ENCODE peak calls at places on chromosomes 13 and 19, in nine cellular contexts. G is lung; B is uterus; Y is CD8-positive, alpha-beta memory T cell; R is mesendoderm; J is testis; F is left lung; K is mammary epithelial cell; W is OCI-LY7. O is an unnamed sample.

GRCh38 chr13:104900186-104900817 is 1635.2 kb downstream of the EFNB2 start:
- DNase-seq in Y (no peak), F (no peak), R (no peak), J (no peak), G (no peak), B (no peak), W (no peak), K (no peak), O (no peak)

GRCh38 chr19:16293133-16294085 is 31.2 kb upstream of the KLF2 start:
- DNase-seq in R (no peak), Y (no peak), B (peak; percentile 98), G (peak; percentile 71), J (peak; percentile 92), K (no peak), W (no peak), F (peak; percentile 53), O (peak; percentile 74)

GRCh38 chr19:23949611-23950010 is 34.9 kb downstream of the ZNF726 start:
- DNase-seq in J (no peak), B (no peak), W (no peak), K (no peak), F (no peak), G (no peak), Y (no peak), R (no peak), O (no peak)

GRCh38 chr19:48810151-48810550 is 678 bp downstream of the BCAT2 start:
- DNase-seq in F (no peak), G (no peak), K (no peak), J (no peak), W (peak; percentile 52), Y (no peak), B (no peak), R (no peak), O (no peak)

GRCh38 chr13:51995677-51996551 is 15.3 kb downstream of the ATP7B start:
- DNase-seq in B (no peak), F (peak; percentile 41), G (peak; percentile 35), R (peak; percentile 44), J (no peak), Y (no peak), K (peak; percentile 37), W (no peak), O (no peak)

GRCh38 chr13:93227280-93227905 is 786 bp downstream of the GPC6 start:
- DNase-seq in G (no peak), R (peak; percentile 80), Y (no peak), K (peak; percentile 81), J (peak; percentile 33), B (no peak), W (no peak), F (no peak), O (peak; percentile 55)

GRCh38 chr19:11624064-11624463 is 26.8 kb downstream of the ZNF627 start:
- DNase-seq in J (no peak), K (peak; percentile 28), B (no peak), W (no peak), F (no peak), R (no peak), Y (no peak), G (no peak), O (no peak)

GRCh38 chr13:110448230-110448629 is 113.3 kb downstream of the RAB20 start:
- DNase-seq in K (peak; percentile 81), Y (no peak), R (peak; percentile 68), J (no peak), B (no peak), W (no peak), G (no peak), F (no peak), O (no peak)

GRCh38 chr19:57664269-57665127 is 4.2 kb upstream of the ZSCAN4 start:
- DNase-seq in G (peak; percentile 29), K (peak; percentile 39), B (peak; percentile 24), Y (no peak), R (peak; percentile 59), F (peak; percentile 42), J (peak; percentile 79), W (no peak), O (peak; percentile 83)

GRCh38 chr19:41774515-41774980 is 19.2 kb downstream of the CEACAM6 start:
- DNase-seq in J (no peak), R (no peak), F (peak; percentile 77), W (no peak), Y (peak; percentile 46), K (peak; percentile 96), B (no peak), G (peak; percentile 73), O (no peak)

GRCh38 chr13:24097064-24097463 is 63.5 kb upstream of the SPATA13 start:
- DNase-seq in K (no peak), W (no peak), J (no peak), F (no peak), G (no peak), R (no peak), B (no peak), Y (no peak), O (no peak)

GRCh38 chr13:50589651-50590054 is 253.8 kb downstream of the DLEU7 start:
- DNase-seq in K (peak; percentile 77), W (no peak), R (no peak), Y (no peak), B (peak; percentile 46), G (no peak), F (no peak), J (no peak), O (no peak)

GRCh38 chr13:60165391-60166099 is 1.8 kb upstream of the DIAPH3 start:
- DNase-seq in B (no peak), Y (no peak), F (no peak), J (no peak), G (no peak), K (no peak), W (no peak), R (peak; percentile 96), O (no peak)

GRCh38 chr19:46372901-46373572 is 26.1 kb downstream of the PPP5C start:
- DNase-seq in B (no peak), R (peak; percentile 81), K (no peak), J (no peak), F (peak; percentile 29), G (no peak), W (no peak), Y (no peak), O (no peak)

GRCh38 chr19:36420961-36421748 is 2.7 kb upstream of the ZFP82 start:
- DNase-seq in R (peak; percentile 63), G (no peak), W (no peak), F (no peak), B (peak; percentile 17), J (peak; percentile 58), Y (no peak), K (peak; percentile 8), O (no peak)

GRCh38 chr13:100389617-100390016 is 199.0 kb downstream of the GGACT start:
- DNase-seq in J (no peak), R (no peak), Y (no peak), G (no peak), W (no peak), K (no peak), B (no peak), F (no peak), O (no peak)

GRCh38 chr19:55101261-55101660 is 16.2 kb downstream of the PPP1R12C start:
- DNase-seq in F (no peak), Y (no peak), J (no peak), R (no peak), W (no peak), K (no peak), G (no peak), B (no peak), O (no peak)

GRCh38 chr13:40589285-40590109 is 76.9 kb downstream of the FOXO1 start:
- DNase-seq in W (peak; percentile 97), J (peak; percentile 32), K (peak; percentile 89), B (no peak), F (peak; percentile 59), R (no peak), Y (no peak), G (no peak), O (peak; percentile 100)

GRCh38 chr13:25046985-25047660 is 48.8 kb upstream of the PABPC3 start:
- DNase-seq in F (no peak), W (no peak), B (no peak), G (no peak), R (peak; percentile 87), K (peak; percentile 26), J (no peak), Y (no peak), O (peak; percentile 12)

GRCh38 chr19:6528544-6529121 is 2.2 kb upstream of the TNFSF9 start:
- DNase-seq in W (peak; percentile 82), Y (no peak), B (peak; percentile 28), K (no peak), R (peak; percentile 46), J (peak; percentile 46), G (no peak), F (peak; percentile 75), O (no peak)

GRCh38 chr19:53132231-53132991 is at the start of gene ZNF415:
- DNase-seq in J (peak; percentile 91), G (peak; percentile 72), Y (peak; percentile 37), B (peak; percentile 85), F (peak; percentile 82), W (no peak), K (peak; percentile 64), R (peak; percentile 89), O (peak; percentile 92)
- H3K27ac ChIP-seq in J (peak within 1 kb of the TSS; percentile 3), G (peak within 1 kb of the TSS; percentile 87), Y (no peak within 1 kb of the TSS), B (peak within 1 kb of the TSS; percentile 66), F (peak within 1 kb of the TSS; percentile 39), W (no peak within 1 kb of the TSS), K (no peak within 1 kb of the TSS), R (no peak within 1 kb of the TSS), O (peak within 1 kb of the TSS; percentile 64)

GRCh38 chr13:73168993-73169401 is 110.2 kb downstream of the KLF5 start:
- DNase-seq in G (no peak), B (no peak), R (no peak), W (no peak), F (no peak), K (peak; percentile 94), Y (no peak), J (no peak), O (no peak)
- H3K4me1 ChIP-seq in G (no peaks in the 10 kb centered on the region), B (no peaks in the 10 kb centered on the region), R (peaks cover 14% of the 10 kb centered on the region), W (no peaks in the 10 kb centered on the region), F (no peaks in the 10 kb centered on the region), K (peaks cover 50% of the 10 kb centered on the region), Y (no peaks in the 10 kb centered on the region), J (no peaks in the 10 kb centered on the region), O (no peaks in the 10 kb centered on the region)

DNA sequence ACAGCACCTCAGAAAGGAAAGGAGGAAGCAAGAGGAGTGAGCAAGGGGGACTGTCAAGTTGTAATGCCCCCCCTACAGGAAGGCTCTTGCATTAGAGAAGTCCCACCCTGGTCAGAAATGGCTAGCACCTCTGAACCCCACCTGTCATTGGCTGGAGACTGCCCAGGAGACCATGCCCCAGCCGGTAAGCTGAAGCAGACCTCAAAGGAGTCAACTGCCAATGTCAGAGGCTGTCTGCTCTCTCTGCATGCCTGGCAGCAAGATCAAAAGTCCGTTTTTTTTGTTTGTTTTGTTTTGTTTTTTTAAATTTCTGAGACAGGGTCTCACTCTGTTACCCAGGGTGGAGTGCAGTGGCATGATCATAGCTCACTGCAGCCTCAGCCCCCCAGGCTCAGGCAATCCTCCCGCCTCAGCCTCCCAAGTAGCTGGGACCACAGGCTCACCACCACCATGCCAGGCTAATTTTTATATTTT is 8.1 kb upstream of the BCL3 start:
- DNase-seq in F (no peak), G (no peak), K (no peak), B (no peak), J (no peak), W (peak; percentile 64), Y (no peak), R (peak; percentile 55), O (no peak)
- H3K27ac ChIP-seq in F (peak overlapping the region; percentile 97), G (no peak overlapping the region), K (no peak overlapping the region), B (peak overlapping the region; percentile 90), J (no peak overlapping the region), W (no peak overlapping the region), Y (no peak overlapping the region), R (no peak overlapping the region), O (no peak overlapping the region)

GRCh38 chr13:46553521-46553885 is 533 bp downstream of the LRCH1 start:
- DNase-seq in Y (no peak), K (no peak), G (no peak), B (peak; percentile 40), J (no peak), F (no peak), R (peak; percentile 34), W (no peak), O (no peak)
- H3K4me1 ChIP-seq in Y (peaks cover 34% of the 10 kb centered on the region), K (peaks cover 13% of the 10 kb centered on the region), G (no peaks in the 10 kb centered on the region), B (no peaks in the 10 kb centered on the region), J (peaks cover 12% of the 10 kb centered on the region), F (peaks cover 9% of the 10 kb centered on the region), R (peaks cover 2% of the 10 kb centered on the region), W (peaks cover 40% of the 10 kb centered on the region), O (peaks cover 4% of the 10 kb centered on the region)

O was measured in SJCRH30.